ENCODE peak calls at places on chromosomes 1 and 21, in six cellular contexts. Y is IMR-90, E is neuronal stem cell, L is H1, N is mesenchymal stem cell, S is trophoblast cell. C is an unnamed sample.
A peak's percentile ranks its signal among the peaks of the same experiment; 100 is the strongest.

GRCh38 chr1:205030916-205031315 is 12.1 kb upstream of the CNTN2 start:
- DNase-seq in E (peak; percentile 39), N (no peak), S (no peak), Y (no peak), L (no peak), C (no peak)

GRCh38 chr1:36528361-36529349 is 45.9 kb upstream of the CSF3R start:
- DNase-seq in N (no peak), S (no peak), L (no peak), E (no peak), Y (no peak), C (peak; percentile 56)

GRCh38 chr1:224266105-224266935 is 63.7 kb downstream of the NVL start:
- DNase-seq in E (no peak), S (peak; percentile 15), Y (no peak), N (peak; percentile 24), L (no peak), C (no peak)

GRCh38 chr1:217891966-217892365 is 260.8 kb downstream of the SPATA17 start:
- DNase-seq in E (no peak), Y (no peak), L (no peak), N (no peak), S (no peak), C (no peak)

GRCh38 chr1:23824711-23825075 is 536 bp downstream of the HMGCL start:
- DNase-seq in N (peak; percentile 15), E (no peak), L (no peak), Y (no peak), S (no peak), C (no peak)

GRCh38 chr1:52365091-52365745 is 787 bp downstream of the CC2D1B start:
- DNase-seq in S (peak; percentile 52), N (peak; percentile 92), E (no peak), Y (peak; percentile 69), L (no peak), C (peak; percentile 51)

GRCh38 chr1:58979085-58979484 is 195.2 kb upstream of the JUN start:
- DNase-seq in E (no peak), L (no peak), Y (peak; percentile 20), N (no peak), S (no peak), C (no peak)

GRCh38 chr1:67367370-67368345 is 60.0 kb downstream of the IL12RB2 start:
- DNase-seq in E (no peak), N (peak; percentile 17), S (no peak), Y (peak; percentile 14), L (no peak), C (no peak)

GRCh38 chr1:61244114-61244513 is 161.8 kb downstream of the NFIA start:
- DNase-seq in S (no peak), Y (peak; percentile 19), N (peak; percentile 16), L (no peak), E (no peak), C (no peak)

GRCh38 chr1:223513309-223513708 is 120.1 kb downstream of the CCDC185 start:
- DNase-seq in Y (no peak), E (no peak), N (no peak), S (no peak), L (no peak), C (no peak)

GRCh38 chr1:155933591-155934096 is 569 bp downstream of the KHDC4 start:
- DNase-seq in S (no peak), E (no peak), N (no peak), Y (no peak), L (no peak), C (no peak)

GRCh38 chr1:151803915-151804314 is 1.3 kb downstream of the LINGO4 start:
- DNase-seq in E (no peak), Y (no peak), L (no peak), N (no peak), S (no peak), C (no peak)

GRCh38 chr1:86499987-86500593 is 31.4 kb downstream of the CLCA1 start:
- DNase-seq in S (no peak), Y (peak; percentile 32), N (peak; percentile 40), L (no peak), E (no peak), C (no peak)

GRCh38 chr1:243850013-243850367 is at the start of gene AKT3:
- DNase-seq in N (no peak), S (peak; percentile 56), Y (no peak), L (no peak), E (peak; percentile 68), C (peak; percentile 85)

GRCh38 chr1:160567858-160568682 is 11.2 kb downstream of the CD84 start:
- DNase-seq in N (no peak), L (no peak), E (no peak), Y (no peak), S (no peak), C (no peak)

GRCh38 chr1:26541816-26542711 is 12.5 kb downstream of the RPS6KA1 start:
- DNase-seq in N (peak; percentile 69), Y (peak; percentile 78), S (peak; percentile 98), E (no peak), L (no peak), C (peak; percentile 82)

GRCh38 chr1:85334962-85335361 is 58.5 kb upstream of the BCL10 start:
- DNase-seq in Y (peak; percentile 62), N (peak; percentile 71), L (no peak), S (no peak), E (no peak), C (no peak)

GRCh38 chr1:197671140-197671539 is 104.1 kb downstream of the DENND1B start:
- DNase-seq in N (no peak), E (no peak), L (no peak), Y (peak; percentile 76), S (no peak), C (no peak)

GRCh38 chr1:234970731-234971476 is 157.7 kb downstream of the TOMM20 start:
- DNase-seq in S (peak; percentile 80), Y (peak; percentile 98), E (no peak), L (peak; percentile 57), N (peak; percentile 98), C (peak; percentile 70)

GRCh38 chr1:75361260-75361659 is 227.1 kb downstream of the LHX8 start:
- DNase-seq in S (no peak), E (no peak), N (no peak), Y (no peak), L (no peak), C (no peak)

GRCh38 chr1:239792157-239792556 is 299.5 kb upstream of the FMN2 start:
- DNase-seq in L (no peak), Y (no peak), N (no peak), S (no peak), E (no peak), C (no peak)

GRCh38 chr21:44064852-44065403 is 42.3 kb upstream of the PWP2 start:
- DNase-seq in E (no peak), L (no peak), Y (no peak), S (no peak), N (no peak), C (no peak)

GRCh38 chr1:2848006-2848670 is 46.6 kb upstream of the TTC34 start:
- DNase-seq in S (no peak), E (no peak), L (no peak), N (no peak), Y (no peak), C (no peak)

GRCh38 chr1:169933999-169934725 is 40.5 kb upstream of the SCYL3 start:
- DNase-seq in Y (no peak), S (no peak), L (no peak), E (no peak), N (no peak), C (no peak)

GRCh38 chr1:107432108-107432507 is 291.3 kb downstream of the NTNG1 start:
- DNase-seq in E (no peak), Y (no peak), N (no peak), L (peak; percentile 31), S (no peak), C (no peak)

GRCh38 chr1:212956231-212956630 is 5.9 kb downstream of the VASH2 start:
- DNase-seq in E (no peak), L (no peak), Y (no peak), N (no peak), S (no peak), C (no peak)

GRCh38 chr1:94805912-94806311 is 14.2 kb upstream of the SLC44A3 start:
- DNase-seq in N (peak; percentile 71), L (no peak), E (peak; percentile 55), S (peak; percentile 45), Y (peak; percentile 61), C (peak; percentile 57)

GRCh38 chr1:54167422-54168139 is 14.8 kb upstream of the CDCP2 start:
- DNase-seq in E (no peak), S (no peak), Y (peak; percentile 80), L (no peak), N (peak; percentile 32), C (no peak)

GRCh38 chr1:160342520-160342919 is 530 bp downstream of the COPA start:
- DNase-seq in N (peak; percentile 40), L (no peak), Y (no peak), S (no peak), E (no peak), C (no peak)

GRCh38 chr1:21919520-21919919 is 17.6 kb downstream of the HSPG2 start:
- DNase-seq in Y (peak; percentile 86), N (peak; percentile 88), L (no peak), S (no peak), E (no peak), C (no peak)

GRCh38 chr1:9602794-9603167 is 14.1 kb downstream of the TMEM201 start:
- DNase-seq in L (no peak), S (no peak), N (no peak), Y (no peak), E (no peak), C (no peak)

GRCh38 chr1:47865881-47866535 is 131.2 kb downstream of the TRABD2B start:
- DNase-seq in L (no peak), S (no peak), Y (no peak), N (no peak), E (no peak), C (no peak)

GRCh38 chr1:5254975-5255374 is 600.6 kb downstream of the AJAP1 start:
- DNase-seq in N (no peak), L (no peak), E (no peak), Y (no peak), S (no peak), C (no peak)
- H3K14ac ChIP-seq in N (no peak overlapping the region), L (no peak overlapping the region), E (no peak overlapping the region), Y (no peak overlapping the region), S (no peak overlapping the region), C (no peak overlapping the region)

GRCh38 chr1:229970714-229971113 is 96.3 kb upstream of the GALNT2 start:
- DNase-seq in E (no peak), Y (no peak), N (no peak), L (no peak), S (no peak), C (no peak)
- H3K14ac ChIP-seq in E (no peak overlapping the region), Y (no peak overlapping the region), N (no peak overlapping the region), L (no peak overlapping the region), S (no peak overlapping the region), C (no peak overlapping the region)

GRCh38 chr1:12038356-12039140 is 19.2 kb downstream of the MIIP start:
- DNase-seq in S (no peak), N (no peak), L (no peak), Y (no peak), E (no peak), C (no peak)
- H3K14ac ChIP-seq in S (no peak overlapping the region), N (no peak overlapping the region), L (no peak overlapping the region), Y (no peak overlapping the region), E (no peak overlapping the region), C (no peak overlapping the region)

DNA sequence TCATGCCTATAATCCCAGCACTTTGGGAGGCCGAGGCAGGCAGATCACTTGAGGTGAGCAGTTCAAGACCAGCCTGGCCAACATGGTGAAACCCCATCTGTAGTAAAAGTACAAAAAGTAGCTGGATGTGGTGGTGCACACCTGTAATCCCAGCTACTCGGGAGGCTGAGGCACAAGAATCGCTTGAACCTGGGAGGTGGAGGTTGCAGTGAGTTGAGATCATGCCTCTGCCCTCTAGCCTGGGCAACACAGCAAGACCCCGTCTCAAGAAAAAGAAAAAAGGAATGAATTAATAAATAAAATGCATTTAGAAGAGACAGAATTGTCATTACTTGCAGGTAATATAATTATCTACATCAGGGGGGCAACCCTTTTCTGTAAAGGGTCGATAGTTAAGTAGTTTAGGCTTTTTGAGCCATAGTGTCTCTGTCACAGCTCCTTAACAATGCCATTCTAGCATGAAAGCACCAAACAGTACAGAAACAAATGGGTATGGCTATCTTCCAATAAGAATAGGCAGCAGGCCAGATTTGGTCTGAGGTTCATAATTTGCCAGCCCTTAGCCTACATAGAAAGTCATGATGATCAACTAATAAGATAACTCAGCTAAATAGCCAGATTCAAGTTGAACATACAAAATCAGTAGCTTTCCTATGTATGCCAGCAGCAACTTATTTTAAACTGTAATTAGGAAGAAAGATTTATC is 56.8 kb downstream of the RPRD2 start:
- DNase-seq in E (no peak), N (no peak), Y (peak; percentile 39), S (no peak), L (no peak), C (no peak)
- H3K14ac ChIP-seq in E (no peak overlapping the region), N (no peak overlapping the region), Y (no peak overlapping the region), S (no peak overlapping the region), L (no peak overlapping the region), C (no peak overlapping the region)

C was measured in H9.